ENCODE peak calls at places on chromosome 21, in eight cellular contexts. B is tibial artery; S is PC-3; E is brain microvascular endothelial cell; N is psoas muscle; O is heart right ventricle; Y is GM23338; R is CD8-positive, alpha-beta T cell. W is an unnamed sample.
A peak's percentile ranks its signal among the peaks of the same experiment; 100 is the strongest.

GRCh38 chr21:36132691-36133090 is 2.2 kb upstream of the CBR3 start:
- DNase-seq in N (peak; percentile 25), S (no peak), E (no peak), Y (no peak), R (no peak), B (peak; percentile 69), O (no peak), W (no peak)

GRCh38 chr21:35111531-35111930 is 62.4 kb upstream of the RUNX1 start:
- DNase-seq in B (no peak), O (no peak), S (peak; percentile 85), N (no peak), R (no peak), E (no peak), Y (no peak), W (no peak)

GRCh38 chr21:37658994-37659458 is 257.2 kb downstream of the KCNJ6 start:
- DNase-seq in Y (no peak), S (peak; percentile 87), N (peak; percentile 38), B (peak; percentile 29), O (no peak), R (no peak), E (peak; percentile 69), W (no peak)

GRCh38 chr21:8991968-8992621 is 1529.3 kb upstream of the TPTE start:
- DNase-seq in Y (no peak), E (no peak), B (no peak), S (peak; percentile 1), N (no peak), R (no peak), O (no peak), W (no peak)

GRCh38 chr21:37088196-37088595 is 15.1 kb downstream of the TTC3 start:
- DNase-seq in B (no peak), Y (no peak), N (no peak), E (no peak), R (no peak), S (no peak), O (no peak), W (no peak)

GRCh38 chr21:27407296-27407695 is 440.4 kb upstream of the ADAMTS5 start:
- DNase-seq in N (no peak), Y (no peak), B (no peak), S (no peak), E (no peak), O (no peak), R (no peak), W (no peak)

GRCh38 chr21:29938968-29939858 is 583 bp downstream of the GRIK1 start:
- DNase-seq in N (no peak), S (no peak), O (peak; percentile 9), E (no peak), Y (peak; percentile 53), R (no peak), B (no peak), W (no peak)

GRCh38 chr21:32817206-32817605 is 45.7 kb upstream of the PAXBP1 start:
- DNase-seq in N (no peak), R (no peak), B (no peak), Y (no peak), S (no peak), E (no peak), O (no peak), W (no peak)

GRCh38 chr21:22235866-22236590 is 1237.8 kb downstream of the NCAM2 start:
- DNase-seq in E (no peak), B (no peak), O (no peak), S (no peak), N (no peak), R (no peak), Y (no peak), W (no peak)

GRCh38 chr21:21851657-21852056 is 853.4 kb downstream of the NCAM2 start:
- DNase-seq in N (no peak), O (no peak), S (peak; percentile 49), B (no peak), R (no peak), E (no peak), Y (no peak), W (no peak)

GRCh38 chr21:32548978-32549377 is 36.3 kb downstream of the TCP10L start:
- DNase-seq in R (no peak), O (no peak), Y (no peak), B (no peak), E (no peak), N (no peak), S (no peak), W (no peak)

GRCh38 chr21:29114765-29115164 is 15.7 kb upstream of the MAP3K7CL start:
- DNase-seq in R (no peak), N (no peak), B (no peak), S (peak; percentile 88), E (peak; percentile 89), Y (peak; percentile 51), O (no peak), W (no peak)

GRCh38 chr21:33070921-33071877 is 1.3 kb downstream of the OLIG1 start:
- DNase-seq in Y (peak; percentile 69), R (no peak), O (no peak), N (no peak), B (no peak), E (no peak), S (no peak), W (no peak)

GRCh38 chr21:32624726-32625125 is 12.5 kb upstream of the CFAP298 start:
- DNase-seq in N (no peak), Y (no peak), O (no peak), B (no peak), R (no peak), S (peak; percentile 57), E (no peak), W (no peak)

DNA sequence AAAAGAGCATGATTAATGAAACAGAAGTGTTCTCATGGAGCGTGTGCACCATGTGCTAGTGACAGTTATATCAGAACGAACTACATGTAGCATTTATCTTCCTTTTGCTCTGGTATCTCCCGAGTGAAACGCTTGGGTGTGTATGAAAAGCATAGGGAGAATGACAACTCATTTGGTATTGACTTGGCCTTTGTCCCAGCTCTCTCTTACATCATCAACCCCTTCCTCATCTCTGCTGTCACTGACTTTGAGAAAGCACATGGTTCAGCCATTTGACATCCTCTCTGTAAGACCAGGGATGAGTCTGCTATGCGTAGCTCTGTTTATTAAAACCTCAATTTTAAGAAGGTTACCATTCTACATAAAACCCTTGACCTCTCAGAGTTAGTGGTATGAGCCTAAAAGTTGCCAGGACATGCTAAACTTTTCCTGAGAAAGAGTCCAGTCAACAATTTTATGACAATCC is 201.0 kb downstream of the NRIP1 start:
- DNase-seq in E (peak; percentile 29), Y (no peak), R (no peak), B (no peak), O (no peak), S (peak; percentile 31), N (no peak), W (no peak)
- H3K27ac ChIP-seq in E (peak overlapping the region; percentile 53), Y (no peak overlapping the region), R (no peak overlapping the region), B (no peak overlapping the region), O (no peak overlapping the region), S (peak overlapping the region; percentile 41), N (peak overlapping the region; percentile 44), W (peak overlapping the region; percentile 24)

DNA sequence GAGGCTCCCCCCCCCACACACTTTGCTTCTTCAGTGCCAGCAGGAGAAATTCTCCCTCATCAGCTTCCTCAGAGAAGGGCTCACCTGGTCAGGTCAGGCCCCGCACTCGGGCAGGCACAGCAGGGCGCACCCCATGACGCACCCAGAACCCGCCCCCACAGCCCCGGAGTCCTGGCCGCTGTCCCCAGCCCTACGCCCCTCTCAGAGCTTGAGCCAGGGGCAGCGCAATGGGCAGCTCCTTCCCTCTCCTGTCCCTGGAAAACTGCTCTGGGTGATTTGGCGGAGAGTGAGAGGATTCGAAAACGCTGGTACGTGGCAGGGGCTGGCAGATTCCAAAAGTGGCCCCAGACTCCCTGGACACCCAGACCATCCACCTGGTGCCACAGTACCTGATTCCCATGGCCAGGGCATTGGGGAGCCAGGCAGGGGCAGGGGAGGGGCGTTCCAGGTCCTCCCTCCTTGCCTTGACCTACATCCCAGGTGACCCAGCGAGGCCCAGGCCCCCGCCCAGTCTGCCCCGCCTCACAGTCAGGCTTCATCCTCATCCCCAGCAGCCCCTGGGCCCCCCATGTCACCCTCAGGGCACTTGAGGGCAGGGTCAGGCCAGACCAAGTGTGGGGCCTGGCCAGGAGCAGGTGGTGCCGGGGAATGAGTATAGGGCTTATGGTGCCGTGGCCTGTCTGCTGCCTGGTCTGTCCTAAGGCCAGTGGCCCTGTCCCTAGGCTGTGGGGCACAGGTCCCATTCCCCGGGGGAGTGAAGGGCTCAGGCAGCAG is 23.8 kb downstream of the RRP1 start:
- DNase-seq in E (no peak), S (no peak), B (no peak), Y (no peak), R (no peak), O (no peak), N (no peak), W (no peak)
- H3K27ac ChIP-seq in E (no peak overlapping the region), S (no peak overlapping the region), B (no peak overlapping the region), Y (no peak overlapping the region), R (no peak overlapping the region), O (no peak overlapping the region), N (no peak overlapping the region), W (no peak overlapping the region)

GRCh38 chr21:45724345-45724961 is 80.9 kb downstream of the PCBP3 start:
- DNase-seq in E (no peak), S (no peak), Y (no peak), N (no peak), R (no peak), B (no peak), O (peak; percentile 39), W (no peak)

GRCh38 chr21:45726438-45726837 is 82.9 kb downstream of the PCBP3 start:
- DNase-seq in B (no peak), S (no peak), Y (no peak), N (no peak), E (no peak), R (no peak), O (no peak), W (no peak)

GRCh38 chr21:45727390-45727789 is 83.9 kb downstream of the PCBP3 start:
- DNase-seq in O (no peak), E (no peak), N (no peak), B (no peak), R (no peak), S (no peak), Y (no peak), W (no peak)

GRCh38 chr21:45724994-45725843 is 81.7 kb downstream of the PCBP3 start:
- DNase-seq in R (no peak), O (no peak), S (no peak), E (no peak), B (no peak), N (no peak), Y (no peak), W (no peak)

DNA sequence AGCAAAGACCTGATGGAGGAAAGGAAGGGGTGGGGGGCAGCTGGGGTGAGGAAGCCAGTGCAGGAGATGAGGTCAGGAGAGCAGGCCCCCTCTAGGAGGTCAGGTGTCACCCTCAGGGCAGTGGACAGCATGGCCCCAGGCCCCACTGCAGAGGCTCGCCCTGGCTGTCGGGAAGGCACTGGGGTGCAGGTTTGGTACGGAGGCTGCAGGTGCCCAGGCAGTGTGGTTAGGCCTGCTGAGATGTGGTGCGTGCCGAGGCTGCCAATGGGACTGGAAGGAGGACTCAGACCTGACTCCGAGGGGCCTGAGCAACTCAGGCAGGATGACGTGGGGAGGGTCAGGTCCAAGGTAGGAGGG is 82.3 kb downstream of the PCBP3 start:
- DNase-seq in N (no peak), R (no peak), O (no peak), E (no peak), S (no peak), B (no peak), Y (no peak), W (no peak)
- H3K27ac ChIP-seq in N (no peak overlapping the region), R (no peak overlapping the region), O (no peak overlapping the region), E (no peak overlapping the region), S (no peak overlapping the region), B (no peak overlapping the region), Y (no peak overlapping the region), W (no peak overlapping the region)

DNA sequence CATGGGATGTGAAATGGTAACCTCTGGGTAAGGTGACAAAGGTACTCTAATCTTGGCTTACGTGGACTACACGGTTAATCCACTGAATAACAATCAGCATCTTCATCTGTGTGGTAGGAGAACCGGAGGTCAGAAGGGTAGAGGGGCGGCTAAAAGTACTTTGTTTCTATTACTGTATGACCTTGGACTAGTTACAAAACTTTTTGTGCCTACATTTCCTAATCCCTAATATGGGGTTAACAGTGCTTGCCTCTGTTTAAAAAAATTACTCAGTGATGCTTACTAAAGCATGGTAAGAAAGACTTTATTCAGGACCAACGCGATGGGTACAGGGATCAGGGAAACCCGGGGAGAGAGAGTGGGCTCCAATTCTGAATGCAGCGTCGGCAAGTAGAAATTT is 1.7 kb upstream of the MRPS6 start:
- DNase-seq in B (no peak), E (no peak), S (no peak), Y (no peak), O (no peak), R (no peak), N (no peak), W (no peak)
- H3K27ac ChIP-seq in B (peak overlapping the region; percentile 92), E (no peak overlapping the region), S (no peak overlapping the region), Y (no peak overlapping the region), O (peak overlapping the region; percentile 80), R (no peak overlapping the region), N (peak overlapping the region; percentile 79), W (no peak overlapping the region)